ENCODE peak calls at places on chromosomes 12 and 14, in nine cellular contexts. M is CD8-positive, alpha-beta memory T cell; I is endodermal cell; G is esophagus squamous epithelium; H is effector memory CD4-positive, alpha-beta T cell; F is IMR-90; T is CD4-positive, CD25-positive, alpha-beta regulatory T cell; V is GM23338; O is MM.1S. L is an unnamed sample.

GRCh38 chr14:105123266-105123665 is 45.3 kb downstream of the JAG2 start:
- DNase-seq in V (no peak), M (no peak), I (no peak), H (no peak), O (no peak), F (no peak), T (no peak), G (no peak), L (no peak)

GRCh38 chr12:67367843-67368242 is 98.7 kb downstream of the CAND1 start:
- DNase-seq in I (no peak), V (no peak), M (no peak), T (no peak), O (no peak), H (no peak), G (no peak), F (peak; percentile 34), L (no peak)

GRCh38 chr14:70188292-70188607 is 501 bp downstream of the SLC8A3 start:
- DNase-seq in I (no peak), M (no peak), H (no peak), T (no peak), V (peak; percentile 39), G (no peak), O (no peak), F (no peak), L (no peak)

GRCh38 chr12:108858399-108859074 is 1.2 kb upstream of the SSH1 start:
- DNase-seq in F (no peak), T (no peak), V (no peak), G (no peak), H (no peak), O (no peak), I (peak; percentile 80), M (no peak), L (no peak)

GRCh38 chr12:121214855-121215745 is 5.2 kb downstream of the P2RX4 start:
- DNase-seq in M (no peak), V (no peak), G (no peak), F (peak; percentile 97), H (no peak), T (no peak), I (no peak), O (peak; percentile 72), L (no peak)

GRCh38 chr12:106147956-106148355 is 9.2 kb upstream of the NUAK1 start:
- DNase-seq in H (no peak), O (no peak), F (no peak), M (no peak), V (no peak), T (no peak), G (no peak), I (peak; percentile 46), L (no peak)

GRCh38 chr14:32419429-32419828 is 90.3 kb downstream of the AKAP6 start:
- DNase-seq in H (no peak), O (no peak), V (no peak), M (no peak), I (no peak), G (no peak), T (no peak), F (no peak), L (no peak)

GRCh38 chr14:40188006-40188405 is 755.8 kb upstream of the FBXO33 start:
- DNase-seq in H (no peak), F (no peak), O (no peak), T (no peak), V (no peak), G (no peak), M (no peak), I (no peak), L (no peak)

GRCh38 chr14:89617471-89618291 is 200.6 kb upstream of the FOXN3 start:
- DNase-seq in M (no peak), F (peak; percentile 77), T (peak; percentile 54), V (peak; percentile 68), O (peak; percentile 31), G (no peak), H (no peak), I (peak; percentile 66), L (peak; percentile 39)

GRCh38 chr12:40351976-40352375 is 127.2 kb downstream of the LRRK2 start:
- DNase-seq in O (no peak), M (no peak), G (no peak), V (no peak), I (no peak), T (no peak), F (peak; percentile 0), H (no peak), L (no peak)

GRCh38 chr14:36056846-36057245 is 119.7 kb downstream of the PTCSC3 start:
- DNase-seq in G (no peak), O (no peak), V (no peak), M (no peak), F (no peak), T (no peak), H (no peak), I (no peak), L (no peak)

GRCh38 chr12:114397978-114398881 is 7.7 kb downstream of the TBX5 start:
- DNase-seq in H (no peak), T (no peak), G (no peak), V (peak; percentile 40), O (no peak), F (peak; percentile 15), M (no peak), I (peak; percentile 74), L (no peak)

GRCh38 chr14:36660736-36661505 is 739 bp upstream of the PAX9 start:
- DNase-seq in G (no peak), V (peak; percentile 37), I (no peak), O (peak; percentile 35), M (no peak), H (no peak), T (no peak), F (no peak), L (no peak)

GRCh38 chr12:108798551-108799221 is 58.7 kb downstream of the SSH1 start:
- DNase-seq in G (no peak), I (no peak), T (no peak), H (no peak), F (peak; percentile 86), O (no peak), M (no peak), V (no peak), L (no peak)

GRCh38 chr14:71242237-71242748 is 335.0 kb downstream of the PCNX1 start:
- DNase-seq in M (no peak), H (no peak), F (peak; percentile 78), T (no peak), O (no peak), I (no peak), V (no peak), G (no peak), L (no peak)

GRCh38 chr12:14399871-14400270 is 34.4 kb downstream of the ATF7IP start:
- DNase-seq in T (no peak), M (no peak), H (no peak), G (no peak), O (no peak), V (no peak), F (peak; percentile 63), I (no peak), L (no peak)

GRCh38 chr12:110754101-110754793 is 11.6 kb upstream of the PPP1CC start:
- DNase-seq in I (no peak), O (no peak), V (no peak), M (no peak), T (no peak), G (no peak), H (no peak), F (no peak), L (no peak)

GRCh38 chr14:71169028-71169427 is 261.8 kb downstream of the PCNX1 start:
- DNase-seq in O (no peak), T (no peak), G (no peak), M (no peak), V (no peak), F (no peak), I (no peak), H (no peak), L (peak; percentile 3)

GRCh38 chr12:131088701-131089525 is 135.2 kb downstream of the ADGRD1 start:
- DNase-seq in O (no peak), M (no peak), G (no peak), F (no peak), I (peak; percentile 39), V (no peak), H (no peak), T (no peak), L (no peak)

DNA sequence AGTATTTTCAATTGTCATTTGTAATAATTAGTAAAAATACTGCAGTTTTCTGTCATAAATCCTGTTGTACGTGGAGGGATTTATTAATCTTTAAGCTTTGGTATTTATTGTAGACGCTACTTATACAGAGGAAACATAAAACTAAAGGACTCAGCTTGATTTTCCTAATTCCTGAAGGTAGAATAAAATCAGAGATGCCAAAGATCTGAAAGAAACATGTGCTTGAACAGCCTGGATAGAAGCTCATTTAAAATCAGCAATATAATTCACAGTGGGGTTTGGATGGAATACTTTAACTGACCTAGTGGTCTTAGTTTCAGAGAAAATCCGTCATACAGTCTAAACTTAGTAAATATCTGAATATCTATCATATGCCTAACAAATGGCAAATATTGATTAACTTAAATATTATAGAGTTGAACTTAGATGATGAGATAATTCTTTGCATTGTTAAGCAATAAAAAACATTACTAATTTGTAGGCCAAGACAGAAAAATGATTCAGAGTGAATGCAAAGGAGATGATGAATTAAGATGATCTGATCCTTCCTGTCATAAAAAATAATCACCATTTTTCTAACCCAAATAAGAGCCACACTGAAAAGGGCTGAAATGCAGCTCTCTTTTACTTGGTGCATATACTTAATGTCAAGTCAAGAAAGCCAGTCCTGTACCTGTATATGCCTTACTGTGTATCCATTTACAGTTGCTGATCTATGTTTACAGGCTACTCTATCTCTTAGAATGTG is 397.1 kb upstream of the DCN start:
- DNase-seq in G (no peak), V (no peak), F (no peak), M (no peak), O (no peak), I (no peak), H (no peak), T (no peak), L (no peak)
- H3K27ac ChIP-seq in G (no peak overlapping the region), V (no peak overlapping the region), F (no peak overlapping the region), M (no peak overlapping the region), O (no peak overlapping the region), I (no peak overlapping the region), H (no peak overlapping the region), T (no peak overlapping the region), L (no peak overlapping the region)

DNA sequence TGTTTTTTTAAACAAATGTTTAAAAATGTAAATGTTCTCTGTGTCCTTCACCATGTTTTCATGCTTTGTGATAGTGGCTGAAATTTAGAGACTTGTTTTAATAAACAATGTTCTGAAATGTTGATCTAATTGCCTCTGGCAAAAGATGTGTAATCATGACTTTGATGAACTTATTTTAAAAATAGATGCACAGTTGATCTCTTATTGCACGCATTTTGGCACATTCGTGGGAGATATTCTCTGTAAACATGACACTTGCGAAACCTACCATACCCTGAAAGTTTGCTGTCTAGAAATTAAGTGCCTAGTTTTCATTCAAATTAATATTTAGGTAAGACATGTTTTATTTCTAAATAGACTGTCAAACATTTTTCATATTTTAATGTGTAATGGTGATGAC is 119.7 kb upstream of the DNM1L start:
- DNase-seq in O (peak; percentile 21), T (no peak), G (no peak), F (peak; percentile 13), H (no peak), M (no peak), I (no peak), V (no peak), L (no peak)
- H3K4me3 ChIP-seq in O (peak overlapping the region; percentile 39), T (no peak overlapping the region), G (peak overlapping the region; percentile 33), F (no peak overlapping the region), H (no peak overlapping the region), M (no peak overlapping the region), I (no peak overlapping the region), V (no peak overlapping the region), L (no peak overlapping the region)

GRCh38 chr14:23307687-23308644 is 1.3 kb downstream of the BCL2L2 start:
- DNase-seq in F (peak; percentile 47), V (no peak), O (no peak), M (no peak), I (no peak), G (no peak), T (no peak), H (no peak), L (no peak)
- H3K27ac ChIP-seq in F (peak overlapping the region; percentile 23), V (no peak overlapping the region), O (no peak overlapping the region), M (peak overlapping the region; percentile 71), I (no peak overlapping the region), G (peak overlapping the region; percentile 91), T (no peak overlapping the region), H (no peak overlapping the region), L (no peak overlapping the region)

GRCh38 chr12:9888665-9889273 is 7.5 kb downstream of the KLRF2 start:
- DNase-seq in G (no peak), I (no peak), O (no peak), F (no peak), V (no peak), T (no peak), M (no peak), H (no peak), L (no peak)
- H3K4me3 ChIP-seq in G (no peak overlapping the region), I (no peak overlapping the region), O (no peak overlapping the region), F (no peak overlapping the region), V (no peak overlapping the region), T (no peak overlapping the region), M (no peak overlapping the region), H (no peak overlapping the region), L (no peak overlapping the region)